ENCODE peak calls at places on chromosomes 6 and 20, in four cellular contexts. One of them, this sample, is unnamed.

GRCh38 chr6:11231564-11232176 is 798 bp downstream of the NEDD9 start:
- DNase-seq in globus pallidus: peak
- DNase-seq in HFF-Myc: no peak
- DNase-seq in stimulated activated CD4-positive, alpha-beta T cell treated with anti-CD3 and anti-CD28 coated beads, Interleukin-1b, Interleukin-23, amount 100 ng/mL, for 1 hour: no peak
- DNase-seq in this sample: no peak

GRCh38 chr6:164854526-164854925 is 454.9 kb downstream of the C6orf118 start:
- DNase-seq in globus pallidus: peak
- DNase-seq in HFF-Myc: no peak
- DNase-seq in stimulated activated CD4-positive, alpha-beta T cell treated with anti-CD3 and anti-CD28 coated beads, Interleukin-1b, Interleukin-23, amount 100 ng/mL, for 1 hour: no peak
- DNase-seq in this sample: no peak

GRCh38 chr6:160137989-160138835 is 16.6 kb downstream of the SLC22A1 start:
- DNase-seq in globus pallidus: peak
- DNase-seq in HFF-Myc: peak
- DNase-seq in stimulated activated CD4-positive, alpha-beta T cell treated with anti-CD3 and anti-CD28 coated beads, Interleukin-1b, Interleukin-23, amount 100 ng/mL, for 1 hour: peak
- DNase-seq in this sample: peak

GRCh38 chr6:33313105-33313708 is 671 bp downstream of the TAPBP start:
- DNase-seq in globus pallidus: peak
- DNase-seq in HFF-Myc: no peak
- DNase-seq in stimulated activated CD4-positive, alpha-beta T cell treated with anti-CD3 and anti-CD28 coated beads, Interleukin-1b, Interleukin-23, amount 100 ng/mL, for 1 hour: no peak
- DNase-seq in this sample: no peak

GRCh38 chr20:46093531-46093930 is 3.8 kb upstream of the NCOA5 start:
- DNase-seq in globus pallidus: no peak
- DNase-seq in HFF-Myc: no peak
- DNase-seq in stimulated activated CD4-positive, alpha-beta T cell treated with anti-CD3 and anti-CD28 coated beads, Interleukin-1b, Interleukin-23, amount 100 ng/mL, for 1 hour: no peak
- DNase-seq in this sample: no peak

GRCh38 chr6:149915970-149916865 is 6.7 kb downstream of the RAET1G start:
- DNase-seq in globus pallidus: no peak
- DNase-seq in HFF-Myc: no peak
- DNase-seq in stimulated activated CD4-positive, alpha-beta T cell treated with anti-CD3 and anti-CD28 coated beads, Interleukin-1b, Interleukin-23, amount 100 ng/mL, for 1 hour: no peak
- DNase-seq in this sample: no peak

GRCh38 chr6:137224890-137225198 is 5.7 kb upstream of the IFNGR1 start:
- DNase-seq in globus pallidus: peak
- DNase-seq in HFF-Myc: no peak
- DNase-seq in stimulated activated CD4-positive, alpha-beta T cell treated with anti-CD3 and anti-CD28 coated beads, Interleukin-1b, Interleukin-23, amount 100 ng/mL, for 1 hour: no peak
- DNase-seq in this sample: no peak

GRCh38 chr6:34745277-34746103 is 11.8 kb upstream of the SNRPC start:
- DNase-seq in globus pallidus: no peak
- DNase-seq in HFF-Myc: no peak
- DNase-seq in stimulated activated CD4-positive, alpha-beta T cell treated with anti-CD3 and anti-CD28 coated beads, Interleukin-1b, Interleukin-23, amount 100 ng/mL, for 1 hour: no peak
- DNase-seq in this sample: no peak

GRCh38 chr20:41098703-41099250 is 38.6 kb upstream of the PLCG1 start:
- DNase-seq in globus pallidus: no peak
- DNase-seq in HFF-Myc: no peak
- DNase-seq in stimulated activated CD4-positive, alpha-beta T cell treated with anti-CD3 and anti-CD28 coated beads, Interleukin-1b, Interleukin-23, amount 100 ng/mL, for 1 hour: no peak
- DNase-seq in this sample: no peak

GRCh38 chr6:90212274-90212673 is 84.4 kb downstream of the BACH2 start:
- DNase-seq in globus pallidus: no peak
- DNase-seq in HFF-Myc: no peak
- DNase-seq in stimulated activated CD4-positive, alpha-beta T cell treated with anti-CD3 and anti-CD28 coated beads, Interleukin-1b, Interleukin-23, amount 100 ng/mL, for 1 hour: no peak
- DNase-seq in this sample: no peak

GRCh38 chr6:2891768-2892170 is 11.3 kb downstream of the SERPINB9 start:
- DNase-seq in globus pallidus: no peak
- DNase-seq in HFF-Myc: no peak
- DNase-seq in stimulated activated CD4-positive, alpha-beta T cell treated with anti-CD3 and anti-CD28 coated beads, Interleukin-1b, Interleukin-23, amount 100 ng/mL, for 1 hour: peak
- DNase-seq in this sample: no peak

GRCh38 chr6:164911873-164912580 is 397.4 kb downstream of the C6orf118 start:
- DNase-seq in globus pallidus: peak
- DNase-seq in HFF-Myc: no peak
- DNase-seq in stimulated activated CD4-positive, alpha-beta T cell treated with anti-CD3 and anti-CD28 coated beads, Interleukin-1b, Interleukin-23, amount 100 ng/mL, for 1 hour: no peak
- DNase-seq in this sample: no peak

GRCh38 chr6:39017481-39017880 is 31.1 kb upstream of the GLP1R start:
- DNase-seq in globus pallidus: no peak
- DNase-seq in HFF-Myc: no peak
- DNase-seq in stimulated activated CD4-positive, alpha-beta T cell treated with anti-CD3 and anti-CD28 coated beads, Interleukin-1b, Interleukin-23, amount 100 ng/mL, for 1 hour: no peak
- DNase-seq in this sample: no peak

GRCh38 chr6:24205020-24205492 is 79.0 kb downstream of the NRSN1 start:
- DNase-seq in globus pallidus: peak
- DNase-seq in HFF-Myc: peak
- DNase-seq in stimulated activated CD4-positive, alpha-beta T cell treated with anti-CD3 and anti-CD28 coated beads, Interleukin-1b, Interleukin-23, amount 100 ng/mL, for 1 hour: no peak
- DNase-seq in this sample: peak

GRCh38 chr6:89612121-89612520 is 26.4 kb downstream of the LYRM2 start:
- DNase-seq in globus pallidus: no peak
- DNase-seq in HFF-Myc: no peak
- DNase-seq in stimulated activated CD4-positive, alpha-beta T cell treated with anti-CD3 and anti-CD28 coated beads, Interleukin-1b, Interleukin-23, amount 100 ng/mL, for 1 hour: no peak
- DNase-seq in this sample: no peak

GRCh38 chr6:31513456-31514165 is 15.2 kb upstream of the MCCD1 start:
- DNase-seq in globus pallidus: no peak
- DNase-seq in HFF-Myc: no peak
- DNase-seq in stimulated activated CD4-positive, alpha-beta T cell treated with anti-CD3 and anti-CD28 coated beads, Interleukin-1b, Interleukin-23, amount 100 ng/mL, for 1 hour: no peak
- DNase-seq in this sample: no peak